ENCODE peak calls at places on chromosome 13, in seven cellular contexts. One of them, this sample, is unnamed.

GRCh38 chr13:21573920-21574712 is 29.9 kb downstream of the MICU2 start:
- DNase-seq in IMR-90: no peak
- DNase-seq in osteocyte: no peak
- DNase-seq in brain microvascular endothelial cell: no peak
- DNase-seq in activated B cell treated with CpG ODN at 0.5 μM for 24 hours: no peak
- DNase-seq in PC-9: no peak
- DNase-seq in fibroblast of mammary gland: no peak
- DNase-seq in this sample: no peak

GRCh38 chr13:31965361-31966066 is 66.1 kb upstream of the FRY start:
- DNase-seq in IMR-90: peak
- DNase-seq in osteocyte: no peak
- DNase-seq in brain microvascular endothelial cell: peak
- DNase-seq in activated B cell treated with CpG ODN at 0.5 μM for 24 hours: no peak
- DNase-seq in PC-9: peak
- DNase-seq in fibroblast of mammary gland: no peak
- DNase-seq in this sample: no peak

GRCh38 chr13:64505511-64505910 is 2724.6 kb downstream of the PCDH9 start:
- DNase-seq in IMR-90: peak
- DNase-seq in osteocyte: no peak
- DNase-seq in brain microvascular endothelial cell: peak
- DNase-seq in activated B cell treated with CpG ODN at 0.5 μM for 24 hours: no peak
- DNase-seq in PC-9: no peak
- DNase-seq in fibroblast of mammary gland: peak
- DNase-seq in this sample: no peak

GRCh38 chr13:30832845-30833332 is 73.2 kb upstream of the MEDAG start:
- DNase-seq in IMR-90: no peak
- DNase-seq in osteocyte: no peak
- DNase-seq in brain microvascular endothelial cell: peak
- DNase-seq in activated B cell treated with CpG ODN at 0.5 μM for 24 hours: no peak
- DNase-seq in PC-9: peak
- DNase-seq in fibroblast of mammary gland: no peak
- DNase-seq in this sample: peak

GRCh38 chr13:40438999-40439797 is 227.2 kb downstream of the FOXO1 start:
- DNase-seq in IMR-90: no peak
- DNase-seq in osteocyte: no peak
- DNase-seq in brain microvascular endothelial cell: peak
- DNase-seq in activated B cell treated with CpG ODN at 0.5 μM for 24 hours: no peak
- DNase-seq in PC-9: no peak
- DNase-seq in fibroblast of mammary gland: peak
- DNase-seq in this sample: no peak

GRCh38 chr13:109779074-109779473 is 7.3 kb downstream of the IRS2 start:
- DNase-seq in IMR-90: no peak
- DNase-seq in osteocyte: no peak
- DNase-seq in brain microvascular endothelial cell: no peak
- DNase-seq in activated B cell treated with CpG ODN at 0.5 μM for 24 hours: no peak
- DNase-seq in PC-9: no peak
- DNase-seq in fibroblast of mammary gland: no peak
- DNase-seq in this sample: no peak

GRCh38 chr13:108495686-108496363 is 133.6 kb upstream of the MYO16 start:
- DNase-seq in IMR-90: no peak
- DNase-seq in osteocyte: no peak
- DNase-seq in brain microvascular endothelial cell: peak
- DNase-seq in activated B cell treated with CpG ODN at 0.5 μM for 24 hours: no peak
- DNase-seq in PC-9: no peak
- DNase-seq in fibroblast of mammary gland: no peak
- DNase-seq in this sample: no peak

GRCh38 chr13:95124959-95125358 is 176.3 kb downstream of the ABCC4 start:
- DNase-seq in IMR-90: no peak
- DNase-seq in osteocyte: no peak
- DNase-seq in brain microvascular endothelial cell: no peak
- DNase-seq in activated B cell treated with CpG ODN at 0.5 μM for 24 hours: no peak
- DNase-seq in PC-9: no peak
- DNase-seq in fibroblast of mammary gland: no peak
- DNase-seq in this sample: no peak

GRCh38 chr13:75467009-75467728 is 14.8 kb downstream of the TBC1D4 start:
- DNase-seq in IMR-90: no peak
- DNase-seq in osteocyte: no peak
- DNase-seq in brain microvascular endothelial cell: no peak
- DNase-seq in activated B cell treated with CpG ODN at 0.5 μM for 24 hours: no peak
- DNase-seq in PC-9: no peak
- DNase-seq in fibroblast of mammary gland: no peak
- DNase-seq in this sample: no peak

GRCh38 chr13:34810996-34811395 is 131.1 kb upstream of the NBEA start:
- DNase-seq in IMR-90: no peak
- DNase-seq in osteocyte: no peak
- DNase-seq in brain microvascular endothelial cell: no peak
- DNase-seq in activated B cell treated with CpG ODN at 0.5 μM for 24 hours: no peak
- DNase-seq in PC-9: no peak
- DNase-seq in fibroblast of mammary gland: no peak
- DNase-seq in this sample: no peak

GRCh38 chr13:114096811-114097503 is 35.5 kb downstream of the RASA3 start:
- DNase-seq in IMR-90: no peak
- DNase-seq in osteocyte: no peak
- DNase-seq in brain microvascular endothelial cell: no peak
- DNase-seq in activated B cell treated with CpG ODN at 0.5 μM for 24 hours: no peak
- DNase-seq in PC-9: no peak
- DNase-seq in fibroblast of mammary gland: no peak
- DNase-seq in this sample: no peak

GRCh38 chr13:34884366-34884765 is 57.7 kb upstream of the NBEA start:
- DNase-seq in IMR-90: no peak
- DNase-seq in osteocyte: no peak
- DNase-seq in brain microvascular endothelial cell: no peak
- DNase-seq in activated B cell treated with CpG ODN at 0.5 μM for 24 hours: no peak
- DNase-seq in PC-9: no peak
- DNase-seq in fibroblast of mammary gland: no peak
- DNase-seq in this sample: no peak

GRCh38 chr13:31377946-31378345 is 178.2 kb downstream of the B3GLCT start:
- DNase-seq in IMR-90: no peak
- DNase-seq in osteocyte: peak
- DNase-seq in brain microvascular endothelial cell: no peak
- DNase-seq in activated B cell treated with CpG ODN at 0.5 μM for 24 hours: no peak
- DNase-seq in PC-9: no peak
- DNase-seq in fibroblast of mammary gland: no peak
- DNase-seq in this sample: no peak

GRCh38 chr13:99085139-99085845 is 107.4 kb upstream of the DOCK9 start:
- DNase-seq in IMR-90: no peak
- DNase-seq in osteocyte: no peak
- DNase-seq in brain microvascular endothelial cell: no peak
- DNase-seq in activated B cell treated with CpG ODN at 0.5 μM for 24 hours: peak
- DNase-seq in PC-9: no peak
- DNase-seq in fibroblast of mammary gland: no peak
- DNase-seq in this sample: no peak

GRCh38 chr13:35957174-35957867 is 173.9 kb downstream of the DCLK1 start:
- DNase-seq in IMR-90: peak
- DNase-seq in osteocyte: no peak
- DNase-seq in brain microvascular endothelial cell: no peak
- DNase-seq in activated B cell treated with CpG ODN at 0.5 μM for 24 hours: no peak
- DNase-seq in PC-9: no peak
- DNase-seq in fibroblast of mammary gland: peak
- DNase-seq in this sample: no peak

GRCh38 chr13:23673354-23673753 is 103.1 kb downstream of the TNFRSF19 start:
- DNase-seq in IMR-90: peak
- DNase-seq in osteocyte: no peak
- DNase-seq in brain microvascular endothelial cell: peak
- DNase-seq in activated B cell treated with CpG ODN at 0.5 μM for 24 hours: no peak
- DNase-seq in PC-9: no peak
- DNase-seq in fibroblast of mammary gland: peak
- DNase-seq in this sample: no peak

GRCh38 chr13:41596190-41596589 is 138.8 kb downstream of the RGCC start:
- DNase-seq in IMR-90: peak
- DNase-seq in osteocyte: no peak
- DNase-seq in brain microvascular endothelial cell: no peak
- DNase-seq in activated B cell treated with CpG ODN at 0.5 μM for 24 hours: no peak
- DNase-seq in PC-9: no peak
- DNase-seq in fibroblast of mammary gland: peak
- DNase-seq in this sample: no peak

DNA sequence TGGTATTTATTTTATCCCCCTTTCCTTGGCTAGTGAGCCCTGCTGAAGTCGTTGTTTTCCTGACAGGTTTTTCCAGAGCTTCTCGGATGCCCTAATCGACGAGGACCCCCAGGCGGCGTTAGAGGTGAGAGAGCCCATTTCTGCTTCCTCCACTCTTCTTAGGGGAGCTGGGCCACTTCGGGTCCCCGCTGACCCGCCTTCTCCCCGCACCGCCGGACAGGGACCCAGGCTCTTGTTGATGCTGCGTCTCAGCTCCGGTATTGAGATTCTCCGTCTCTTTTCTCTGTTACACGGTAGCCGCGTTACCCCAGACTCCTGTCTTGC is 306 bp downstream of the SUGT1 start:
- DNase-seq in IMR-90: no peak
- DNase-seq in osteocyte: peak
- DNase-seq in brain microvascular endothelial cell: no peak
- DNase-seq in activated B cell treated with CpG ODN at 0.5 μM for 24 hours: no peak
- DNase-seq in PC-9: no peak
- DNase-seq in fibroblast of mammary gland: no peak
- DNase-seq in this sample: peak
- TF ChIP-seq CTCF in IMR-90: no peak
- TF ChIP-seq CTCF in osteocyte: peak
- TF ChIP-seq CTCF in brain microvascular endothelial cell: no peak
- TF ChIP-seq CTCF in activated B cell treated with CpG ODN at 0.5 μM for 24 hours: no peak
- TF ChIP-seq CTCF in PC-9: peak
- TF ChIP-seq CTCF in fibroblast of mammary gland: no peak
- TF ChIP-seq CTCF in this sample: no peak

GRCh38 chr13:103607995-103608394 is 541.8 kb upstream of the SLC10A2 start:
- DNase-seq in IMR-90: no peak
- DNase-seq in osteocyte: no peak
- DNase-seq in brain microvascular endothelial cell: no peak
- DNase-seq in activated B cell treated with CpG ODN at 0.5 μM for 24 hours: no peak
- DNase-seq in PC-9: no peak
- DNase-seq in fibroblast of mammary gland: no peak
- DNase-seq in this sample: no peak
- TF ChIP-seq CTCF in IMR-90: no peak
- TF ChIP-seq CTCF in osteocyte: no peak
- TF ChIP-seq CTCF in brain microvascular endothelial cell: no peak
- TF ChIP-seq CTCF in activated B cell treated with CpG ODN at 0.5 μM for 24 hours: no peak
- TF ChIP-seq CTCF in PC-9: no peak
- TF ChIP-seq CTCF in fibroblast of mammary gland: no peak
- TF ChIP-seq CTCF in this sample: no peak

GRCh38 chr13:112974125-112974524 is 5.1 kb downstream of the MCF2L start:
- DNase-seq in IMR-90: no peak
- DNase-seq in osteocyte: no peak
- DNase-seq in brain microvascular endothelial cell: no peak
- DNase-seq in activated B cell treated with CpG ODN at 0.5 μM for 24 hours: no peak
- DNase-seq in PC-9: no peak
- DNase-seq in fibroblast of mammary gland: no peak
- DNase-seq in this sample: no peak

GRCh38 chr13:112974676-112975075 is 5.7 kb downstream of the MCF2L start:
- DNase-seq in IMR-90: no peak
- DNase-seq in osteocyte: no peak
- DNase-seq in brain microvascular endothelial cell: no peak
- DNase-seq in activated B cell treated with CpG ODN at 0.5 μM for 24 hours: no peak
- DNase-seq in PC-9: no peak
- DNase-seq in fibroblast of mammary gland: peak
- DNase-seq in this sample: no peak

GRCh38 chr13:112973577-112973951 is 4.5 kb downstream of the MCF2L start:
- DNase-seq in IMR-90: no peak
- DNase-seq in osteocyte: no peak
- DNase-seq in brain microvascular endothelial cell: no peak
- DNase-seq in activated B cell treated with CpG ODN at 0.5 μM for 24 hours: no peak
- DNase-seq in PC-9: no peak
- DNase-seq in fibroblast of mammary gland: no peak
- DNase-seq in this sample: no peak

GRCh38 chr13:112972258-112972657 is 3.2 kb downstream of the MCF2L start:
- DNase-seq in IMR-90: no peak
- DNase-seq in osteocyte: no peak
- DNase-seq in brain microvascular endothelial cell: no peak
- DNase-seq in activated B cell treated with CpG ODN at 0.5 μM for 24 hours: no peak
- DNase-seq in PC-9: no peak
- DNase-seq in fibroblast of mammary gland: no peak
- DNase-seq in this sample: no peak

GRCh38 chr13:112972867-112973576 is 4.0 kb downstream of the MCF2L start:
- DNase-seq in IMR-90: no peak
- DNase-seq in osteocyte: no peak
- DNase-seq in brain microvascular endothelial cell: no peak
- DNase-seq in activated B cell treated with CpG ODN at 0.5 μM for 24 hours: no peak
- DNase-seq in PC-9: no peak
- DNase-seq in fibroblast of mammary gland: no peak
- DNase-seq in this sample: no peak
- TF ChIP-seq CTCF in IMR-90: no peak
- TF ChIP-seq CTCF in osteocyte: no peak
- TF ChIP-seq CTCF in brain microvascular endothelial cell: no peak
- TF ChIP-seq CTCF in activated B cell treated with CpG ODN at 0.5 μM for 24 hours: no peak
- TF ChIP-seq CTCF in PC-9: no peak
- TF ChIP-seq CTCF in fibroblast of mammary gland: no peak
- TF ChIP-seq CTCF in this sample: no peak

DNA sequence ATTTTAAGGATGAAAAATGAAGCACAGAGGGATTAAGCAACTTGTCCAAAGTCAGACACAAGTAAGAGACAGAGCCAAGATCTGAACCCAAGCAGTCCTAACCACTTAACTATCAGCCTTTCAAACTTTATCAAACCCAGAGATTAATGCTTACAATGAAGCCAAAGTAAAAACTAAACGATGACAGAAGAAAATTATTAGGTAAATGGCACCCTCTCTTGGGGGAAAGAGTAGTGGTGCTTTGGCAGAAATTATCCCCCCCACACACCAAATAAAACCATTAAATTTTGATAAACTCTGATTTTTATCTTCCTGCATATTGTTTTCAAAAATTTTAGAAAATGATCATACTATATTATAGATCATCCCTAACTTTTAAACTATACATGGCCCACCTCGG is 329.2 kb downstream of the SLC7A1 start:
- DNase-seq in IMR-90: no peak
- DNase-seq in osteocyte: no peak
- DNase-seq in brain microvascular endothelial cell: no peak
- DNase-seq in activated B cell treated with CpG ODN at 0.5 μM for 24 hours: no peak
- DNase-seq in PC-9: no peak
- DNase-seq in fibroblast of mammary gland: no peak
- DNase-seq in this sample: no peak
- TF ChIP-seq CTCF in IMR-90: no peak
- TF ChIP-seq CTCF in osteocyte: no peak
- TF ChIP-seq CTCF in brain microvascular endothelial cell: no peak
- TF ChIP-seq CTCF in activated B cell treated with CpG ODN at 0.5 μM for 24 hours: no peak
- TF ChIP-seq CTCF in PC-9: no peak
- TF ChIP-seq CTCF in fibroblast of mammary gland: no peak
- TF ChIP-seq CTCF in this sample: no peak

GRCh38 chr13:84574851-84575250 is 692.6 kb upstream of the SLITRK1 start:
- DNase-seq in IMR-90: peak
- DNase-seq in osteocyte: no peak
- DNase-seq in brain microvascular endothelial cell: peak
- DNase-seq in activated B cell treated with CpG ODN at 0.5 μM for 24 hours: no peak
- DNase-seq in PC-9: no peak
- DNase-seq in fibroblast of mammary gland: peak
- DNase-seq in this sample: no peak
- TF ChIP-seq CTCF in IMR-90: peak
- TF ChIP-seq CTCF in osteocyte: peak
- TF ChIP-seq CTCF in brain microvascular endothelial cell: peak
- TF ChIP-seq CTCF in activated B cell treated with CpG ODN at 0.5 μM for 24 hours: no peak
- TF ChIP-seq CTCF in PC-9: peak
- TF ChIP-seq CTCF in fibroblast of mammary gland: peak
- TF ChIP-seq CTCF in this sample: peak

GRCh38 chr13:46288570-46289259 is 77.0 kb downstream of the LRRC63 start:
- DNase-seq in IMR-90: peak
- DNase-seq in osteocyte: no peak
- DNase-seq in brain microvascular endothelial cell: peak
- DNase-seq in activated B cell treated with CpG ODN at 0.5 μM for 24 hours: no peak
- DNase-seq in PC-9: no peak
- DNase-seq in fibroblast of mammary gland: peak
- DNase-seq in this sample: no peak
- TF ChIP-seq CTCF in IMR-90: peak
- TF ChIP-seq CTCF in osteocyte: peak
- TF ChIP-seq CTCF in brain microvascular endothelial cell: peak
- TF ChIP-seq CTCF in activated B cell treated with CpG ODN at 0.5 μM for 24 hours: no peak
- TF ChIP-seq CTCF in PC-9: peak
- TF ChIP-seq CTCF in fibroblast of mammary gland: peak
- TF ChIP-seq CTCF in this sample: peak